ENCODE peak calls at places on chromosomes 7 and 10, in six cellular contexts. One of them, this sample, is unnamed.

GRCh38 chr10:92130622-92131270 is 160.1 kb downstream of the CPEB3 start:
- DNase-seq in upper lobe of left lung: no peak
- DNase-seq in AG04450: no peak
- DNase-seq in fibroblast of lung: no peak
- DNase-seq in mammary epithelial cell: no peak
- DNase-seq in neural crest cell: no peak
- DNase-seq in this sample: no peak

GRCh38 chr7:84697506-84697905 is 489.4 kb downstream of the SEMA3D start:
- DNase-seq in upper lobe of left lung: no peak
- DNase-seq in AG04450: peak
- DNase-seq in fibroblast of lung: peak
- DNase-seq in mammary epithelial cell: peak
- DNase-seq in neural crest cell: no peak
- DNase-seq in this sample: no peak

GRCh38 chr10:11898033-11898371 is 74.8 kb downstream of the PROSER2 start:
- DNase-seq in upper lobe of left lung: no peak
- DNase-seq in AG04450: no peak
- DNase-seq in fibroblast of lung: no peak
- DNase-seq in mammary epithelial cell: no peak
- DNase-seq in neural crest cell: no peak
- DNase-seq in this sample: no peak

GRCh38 chr10:28273343-28273742 is 29.5 kb downstream of the MPP7 start:
- DNase-seq in upper lobe of left lung: no peak
- DNase-seq in AG04450: no peak
- DNase-seq in fibroblast of lung: no peak
- DNase-seq in mammary epithelial cell: no peak
- DNase-seq in neural crest cell: no peak
- DNase-seq in this sample: no peak

GRCh38 chr10:132058111-132058745 is 7.5 kb upstream of the JAKMIP3 start:
- DNase-seq in upper lobe of left lung: no peak
- DNase-seq in AG04450: no peak
- DNase-seq in fibroblast of lung: no peak
- DNase-seq in mammary epithelial cell: no peak
- DNase-seq in neural crest cell: no peak
- DNase-seq in this sample: no peak

GRCh38 chr7:47379629-47380324 is 202.1 kb downstream of the TNS3 start:
- DNase-seq in upper lobe of left lung: peak
- DNase-seq in AG04450: peak
- DNase-seq in fibroblast of lung: peak
- DNase-seq in mammary epithelial cell: peak
- DNase-seq in neural crest cell: peak
- DNase-seq in this sample: no peak

GRCh38 chr7:67625257-67625713 is 628.7 kb downstream of the TYW1 start:
- DNase-seq in upper lobe of left lung: peak
- DNase-seq in AG04450: no peak
- DNase-seq in fibroblast of lung: peak
- DNase-seq in mammary epithelial cell: no peak
- DNase-seq in neural crest cell: peak
- DNase-seq in this sample: peak

GRCh38 chr10:30387646-30388243 is 38.7 kb upstream of the MTPAP start:
- DNase-seq in upper lobe of left lung: no peak
- DNase-seq in AG04450: no peak
- DNase-seq in fibroblast of lung: no peak
- DNase-seq in mammary epithelial cell: peak
- DNase-seq in neural crest cell: no peak
- DNase-seq in this sample: no peak

GRCh38 chr7:37732253-37732652 is 48.7 kb downstream of the GPR141 start:
- DNase-seq in upper lobe of left lung: no peak
- DNase-seq in AG04450: no peak
- DNase-seq in fibroblast of lung: peak
- DNase-seq in mammary epithelial cell: peak
- DNase-seq in neural crest cell: peak
- DNase-seq in this sample: no peak

GRCh38 chr7:120293027-120293426 is 20.1 kb downstream of the KCND2 start:
- DNase-seq in upper lobe of left lung: no peak
- DNase-seq in AG04450: no peak
- DNase-seq in fibroblast of lung: no peak
- DNase-seq in mammary epithelial cell: no peak
- DNase-seq in neural crest cell: no peak
- DNase-seq in this sample: no peak

GRCh38 chr10:92742331-92743228 is 52.8 kb downstream of the HHEX start:
- DNase-seq in upper lobe of left lung: no peak
- DNase-seq in AG04450: no peak
- DNase-seq in fibroblast of lung: no peak
- DNase-seq in mammary epithelial cell: no peak
- DNase-seq in neural crest cell: no peak
- DNase-seq in this sample: no peak

GRCh38 chr10:119205926-119206602 is 1.3 kb upstream of the GRK5 start:
- DNase-seq in upper lobe of left lung: no peak
- DNase-seq in AG04450: no peak
- DNase-seq in fibroblast of lung: no peak
- DNase-seq in mammary epithelial cell: peak
- DNase-seq in neural crest cell: peak
- DNase-seq in this sample: peak

GRCh38 chr7:25776737-25777109 is 375.3 kb upstream of the NFE2L3 start:
- DNase-seq in upper lobe of left lung: no peak
- DNase-seq in AG04450: no peak
- DNase-seq in fibroblast of lung: no peak
- DNase-seq in mammary epithelial cell: no peak
- DNase-seq in neural crest cell: no peak
- DNase-seq in this sample: no peak

GRCh38 chr10:90718185-90718584 is 139.7 kb downstream of the HTR7 start:
- DNase-seq in upper lobe of left lung: no peak
- DNase-seq in AG04450: no peak
- DNase-seq in fibroblast of lung: peak
- DNase-seq in mammary epithelial cell: no peak
- DNase-seq in neural crest cell: no peak
- DNase-seq in this sample: no peak

GRCh38 chr10:90709727-90710126 is 148.1 kb downstream of the HTR7 start:
- DNase-seq in upper lobe of left lung: no peak
- DNase-seq in AG04450: no peak
- DNase-seq in fibroblast of lung: no peak
- DNase-seq in mammary epithelial cell: no peak
- DNase-seq in neural crest cell: no peak
- DNase-seq in this sample: no peak

GRCh38 chr10:90707657-90708056 is 150.2 kb downstream of the HTR7 start:
- DNase-seq in upper lobe of left lung: no peak
- DNase-seq in AG04450: no peak
- DNase-seq in fibroblast of lung: no peak
- DNase-seq in mammary epithelial cell: no peak
- DNase-seq in neural crest cell: no peak
- DNase-seq in this sample: no peak

DNA sequence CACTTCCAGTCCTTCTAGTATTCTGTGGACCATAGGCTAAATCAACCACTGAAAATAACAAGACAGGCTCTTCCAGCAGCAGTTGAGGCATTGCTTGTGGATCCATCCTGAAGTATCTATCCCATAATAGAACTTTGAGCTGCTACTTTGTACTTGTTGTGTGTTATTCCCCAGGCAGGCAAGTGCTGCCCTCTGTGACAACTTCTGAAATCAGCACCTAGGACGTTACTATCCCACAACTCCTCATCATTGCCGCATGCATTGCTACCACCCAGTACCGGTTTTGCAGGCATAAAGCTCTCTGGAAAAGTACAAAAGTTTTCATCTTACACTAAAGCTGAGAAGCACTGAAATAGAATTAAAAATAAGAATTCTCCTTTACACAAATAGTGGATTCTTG is 145.3 kb downstream of the HTR7 start:
- DNase-seq in upper lobe of left lung: no peak
- DNase-seq in AG04450: no peak
- DNase-seq in fibroblast of lung: no peak
- DNase-seq in mammary epithelial cell: no peak
- DNase-seq in neural crest cell: no peak
- DNase-seq in this sample: no peak
- TF ChIP-seq CTCF in upper lobe of left lung: no peak
- TF ChIP-seq CTCF in AG04450: no peak
- TF ChIP-seq CTCF in fibroblast of lung: no peak
- TF ChIP-seq CTCF in mammary epithelial cell: peak
- TF ChIP-seq CTCF in neural crest cell: no peak
- TF ChIP-seq CTCF in this sample: no peak

DNA sequence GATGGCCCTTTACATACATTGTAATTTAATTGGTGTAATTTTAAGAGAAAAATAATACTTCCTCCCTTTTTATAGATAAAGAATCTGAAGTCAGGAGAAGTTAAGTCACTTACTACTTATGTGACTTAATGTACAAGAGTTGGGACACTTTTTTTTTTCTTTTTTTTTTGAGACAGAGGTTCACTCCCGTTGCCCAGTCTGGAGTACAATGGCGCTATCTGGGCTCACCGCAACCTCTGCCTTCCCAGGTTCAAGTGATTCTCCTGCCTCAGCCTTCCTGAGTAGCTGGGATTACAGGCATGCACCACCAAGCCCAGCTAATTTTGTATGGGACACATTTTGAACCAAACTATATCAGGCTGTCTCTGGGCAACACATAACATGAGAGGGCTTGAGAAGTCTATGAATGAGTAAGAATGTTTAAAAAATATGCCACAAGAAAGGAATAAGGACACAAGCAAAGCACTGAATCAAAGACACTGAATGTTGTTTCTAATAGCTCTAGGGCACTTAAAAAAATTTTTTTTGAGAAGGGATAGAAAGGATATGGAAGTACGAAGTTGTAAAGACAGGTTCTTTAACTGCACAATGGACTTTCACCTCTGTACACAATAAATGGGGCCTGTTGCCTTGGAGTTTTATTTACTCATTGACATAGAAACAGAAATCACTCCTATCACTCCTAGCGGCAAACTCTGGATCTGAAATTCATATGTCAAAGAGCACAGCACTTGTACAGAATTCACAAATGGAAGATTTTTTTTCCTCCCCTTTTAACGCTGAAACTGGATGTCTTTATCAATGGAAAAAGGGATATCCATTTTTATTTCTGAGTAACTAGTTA is 18.5 kb downstream of the NT5C3A start:
- DNase-seq in upper lobe of left lung: no peak
- DNase-seq in AG04450: no peak
- DNase-seq in fibroblast of lung: no peak
- DNase-seq in mammary epithelial cell: no peak
- DNase-seq in neural crest cell: no peak
- DNase-seq in this sample: no peak
- TF ChIP-seq CTCF in upper lobe of left lung: peak
- TF ChIP-seq CTCF in AG04450: no peak
- TF ChIP-seq CTCF in fibroblast of lung: no peak
- TF ChIP-seq CTCF in mammary epithelial cell: no peak
- TF ChIP-seq CTCF in neural crest cell: peak
- TF ChIP-seq CTCF in this sample: peak

DNA sequence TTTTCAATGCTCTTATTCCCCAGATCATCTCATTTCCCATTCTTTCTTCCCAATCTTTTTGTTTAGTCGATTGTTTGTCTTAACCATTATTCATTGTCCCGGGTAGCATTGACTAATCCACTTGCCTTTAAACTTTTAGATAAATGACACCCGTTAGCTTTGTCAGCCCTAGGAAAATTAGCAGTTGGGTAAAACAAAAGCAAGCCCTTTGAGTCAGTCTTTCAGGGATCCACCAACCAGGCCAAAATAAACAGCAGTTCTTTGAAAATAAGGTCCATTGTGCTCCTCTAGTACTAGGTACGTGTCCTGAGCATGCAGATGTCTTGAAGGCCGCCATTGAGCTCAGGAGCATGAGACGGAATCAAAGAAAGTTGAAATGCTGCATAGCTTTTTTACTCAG is 369.7 kb upstream of the MYO3A start:
- DNase-seq in upper lobe of left lung: no peak
- DNase-seq in AG04450: no peak
- DNase-seq in fibroblast of lung: no peak
- DNase-seq in mammary epithelial cell: no peak
- DNase-seq in neural crest cell: no peak
- DNase-seq in this sample: no peak
- TF ChIP-seq CTCF in upper lobe of left lung: no peak
- TF ChIP-seq CTCF in AG04450: no peak
- TF ChIP-seq CTCF in fibroblast of lung: no peak
- TF ChIP-seq CTCF in mammary epithelial cell: no peak
- TF ChIP-seq CTCF in neural crest cell: no peak
- TF ChIP-seq CTCF in this sample: no peak

GRCh38 chr10:124717358-124717757 is 26.8 kb downstream of the FAM53B start:
- DNase-seq in upper lobe of left lung: no peak
- DNase-seq in AG04450: no peak
- DNase-seq in fibroblast of lung: no peak
- DNase-seq in mammary epithelial cell: no peak
- DNase-seq in neural crest cell: no peak
- DNase-seq in this sample: no peak

GRCh38 chr10:124722812-124723783 is 21.1 kb downstream of the FAM53B start:
- DNase-seq in upper lobe of left lung: peak
- DNase-seq in AG04450: no peak
- DNase-seq in fibroblast of lung: no peak
- DNase-seq in mammary epithelial cell: peak
- DNase-seq in neural crest cell: no peak
- DNase-seq in this sample: no peak

GRCh38 chr10:124721295-124722052 is 22.7 kb downstream of the FAM53B start:
- DNase-seq in upper lobe of left lung: no peak
- DNase-seq in AG04450: no peak
- DNase-seq in fibroblast of lung: peak
- DNase-seq in mammary epithelial cell: no peak
- DNase-seq in neural crest cell: no peak
- DNase-seq in this sample: no peak

GRCh38 chr10:124717911-124718734 is 26.1 kb downstream of the FAM53B start:
- DNase-seq in upper lobe of left lung: no peak
- DNase-seq in AG04450: no peak
- DNase-seq in fibroblast of lung: no peak
- DNase-seq in mammary epithelial cell: peak
- DNase-seq in neural crest cell: no peak
- DNase-seq in this sample: no peak

GRCh38 chr10:124719213-124719851 is 24.8 kb downstream of the FAM53B start:
- DNase-seq in upper lobe of left lung: no peak
- DNase-seq in AG04450: no peak
- DNase-seq in fibroblast of lung: peak
- DNase-seq in mammary epithelial cell: peak
- DNase-seq in neural crest cell: no peak
- DNase-seq in this sample: no peak
- TF ChIP-seq CTCF in upper lobe of left lung: peak
- TF ChIP-seq CTCF in AG04450: peak
- TF ChIP-seq CTCF in fibroblast of lung: peak
- TF ChIP-seq CTCF in mammary epithelial cell: peak
- TF ChIP-seq CTCF in neural crest cell: peak
- TF ChIP-seq CTCF in this sample: peak

DNA sequence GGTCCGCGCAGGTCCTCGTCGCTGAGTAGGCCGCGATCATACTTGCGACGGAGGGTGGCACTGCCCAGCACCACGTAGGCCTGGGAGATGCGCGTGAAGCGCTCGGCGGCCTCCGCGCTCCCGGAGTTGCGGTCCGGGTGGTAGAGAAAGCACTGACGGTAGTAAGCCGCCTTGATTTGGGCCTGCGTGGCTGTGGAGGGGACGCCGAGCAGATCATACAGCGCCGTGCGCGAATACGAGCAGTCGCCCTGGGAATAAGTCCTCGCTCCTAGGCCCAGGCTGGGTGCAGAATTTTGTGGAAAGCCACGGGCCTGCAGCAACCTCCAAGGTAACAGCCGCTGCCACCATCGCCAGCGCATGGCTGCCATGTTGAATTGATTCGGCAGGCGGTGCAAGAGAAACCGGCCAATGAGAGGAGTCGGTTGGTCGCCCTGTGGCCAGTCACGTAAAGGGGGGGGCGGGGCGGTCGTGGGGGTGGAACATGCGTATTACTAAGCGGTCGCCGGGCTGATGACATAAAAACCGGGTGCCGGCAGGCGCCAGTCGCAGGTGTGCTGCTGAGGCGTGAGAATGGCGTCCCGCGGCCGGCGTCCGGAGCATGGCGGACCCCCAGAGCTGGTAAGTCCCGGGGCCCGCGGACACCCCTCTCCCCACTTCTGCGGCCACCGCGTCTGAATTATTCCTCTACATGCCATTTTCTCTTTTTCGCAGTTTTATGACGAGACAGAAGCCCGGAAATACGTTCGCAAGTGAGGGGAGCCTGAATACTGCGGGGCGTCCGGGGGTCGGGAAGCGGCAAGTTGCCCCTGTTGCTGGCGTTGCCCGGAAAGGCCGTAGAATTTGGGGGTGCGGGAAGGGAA is at the start of the genes BUD23 and DNAJC30:
- DNase-seq in upper lobe of left lung: peak
- DNase-seq in AG04450: peak
- DNase-seq in fibroblast of lung: peak
- DNase-seq in mammary epithelial cell: peak
- DNase-seq in neural crest cell: peak
- DNase-seq in this sample: peak
- TF ChIP-seq CTCF in upper lobe of left lung: no peak
- TF ChIP-seq CTCF in AG04450: no peak
- TF ChIP-seq CTCF in fibroblast of lung: no peak
- TF ChIP-seq CTCF in mammary epithelial cell: no peak
- TF ChIP-seq CTCF in neural crest cell: no peak
- TF ChIP-seq CTCF in this sample: no peak

This sample was measured in type B pancreatic cell.